ENCODE peak calls at places on chromosomes 12 and 14, in four cellular contexts. One of them, this sample, is unnamed.

GRCh38 chr12:116381744-116382455 is 104.4 kb upstream of the MED13L start:
- ATAC-seq in lower lobe of right lung: peak; percentile 9
- ATAC-seq in psoas muscle: no peak
- ATAC-seq in HepG2: no peak
- ATAC-seq in this sample: no peak

GRCh38 chr12:93136243-93137015 is 207.3 kb upstream of the EEA1 start:
- ATAC-seq in lower lobe of right lung: no peak
- ATAC-seq in psoas muscle: no peak
- ATAC-seq in HepG2: no peak
- ATAC-seq in this sample: no peak

GRCh38 chr14:99342204-99342603 is 70.2 kb upstream of the BCL11B start:
- ATAC-seq in lower lobe of right lung: no peak
- ATAC-seq in psoas muscle: no peak
- ATAC-seq in HepG2: no peak
- ATAC-seq in this sample: no peak

GRCh38 chr12:28998662-28999120 is 150.4 kb upstream of the FAR2 start:
- ATAC-seq in lower lobe of right lung: no peak
- ATAC-seq in psoas muscle: no peak
- ATAC-seq in HepG2: peak; percentile 68
- ATAC-seq in this sample: no peak

GRCh38 chr12:104064842-104065441 is 611 bp downstream of the HCFC2 start:
- ATAC-seq in lower lobe of right lung: peak; percentile 42
- ATAC-seq in psoas muscle: peak; percentile 39
- ATAC-seq in HepG2: peak; percentile 67
- ATAC-seq in this sample: no peak

GRCh38 chr14:88515499-88516221 is 39.1 kb downstream of the PTPN21 start:
- ATAC-seq in lower lobe of right lung: no peak
- ATAC-seq in psoas muscle: no peak
- ATAC-seq in HepG2: peak; percentile 82
- ATAC-seq in this sample: no peak

GRCh38 chr12:102569803-102570202 is 89.4 kb upstream of the IGF1 start:
- ATAC-seq in lower lobe of right lung: no peak
- ATAC-seq in psoas muscle: no peak
- ATAC-seq in HepG2: no peak
- ATAC-seq in this sample: no peak

GRCh38 chr12:106321139-106321850 is 18.8 kb downstream of the TCP11L2 start:
- ATAC-seq in lower lobe of right lung: no peak
- ATAC-seq in psoas muscle: peak; percentile 74
- ATAC-seq in HepG2: no peak
- ATAC-seq in this sample: peak; percentile 63

GRCh38 chr14:51246032-51246431 is 6.0 kb downstream of the TMX1 start:
- ATAC-seq in lower lobe of right lung: no peak
- ATAC-seq in psoas muscle: no peak
- ATAC-seq in HepG2: no peak
- ATAC-seq in this sample: no peak

GRCh38 chr12:29026419-29026818 is 122.7 kb upstream of the FAR2 start:
- ATAC-seq in lower lobe of right lung: no peak
- ATAC-seq in psoas muscle: no peak
- ATAC-seq in HepG2: no peak
- ATAC-seq in this sample: no peak

GRCh38 chr12:109822951-109823411 is 10.2 kb downstream of the TRPV4 start:
- ATAC-seq in lower lobe of right lung: peak; percentile 16
- ATAC-seq in psoas muscle: peak; percentile 54
- ATAC-seq in HepG2: peak; percentile 88
- ATAC-seq in this sample: no peak

GRCh38 chr12:129549656-129550055 is 354.2 kb downstream of the TMEM132D start:
- ATAC-seq in lower lobe of right lung: no peak
- ATAC-seq in psoas muscle: no peak
- ATAC-seq in HepG2: no peak
- ATAC-seq in this sample: no peak

GRCh38 chr12:12717586-12718381 is 616 bp downstream of the CDKN1B start:
- ATAC-seq in lower lobe of right lung: peak; percentile 45
- ATAC-seq in psoas muscle: peak; percentile 65
- ATAC-seq in HepG2: peak; percentile 45
- ATAC-seq in this sample: no peak

GRCh38 chr12:11801643-11802042 is 152.2 kb downstream of the ETV6 start:
- ATAC-seq in lower lobe of right lung: no peak
- ATAC-seq in psoas muscle: no peak
- ATAC-seq in HepG2: no peak
- ATAC-seq in this sample: no peak

GRCh38 chr14:71013551-71014192 is 106.4 kb downstream of the PCNX1 start:
- ATAC-seq in lower lobe of right lung: no peak
- ATAC-seq in psoas muscle: no peak
- ATAC-seq in HepG2: no peak
- ATAC-seq in this sample: no peak

GRCh38 chr14:75609606-75610476 is 31.4 kb downstream of the FLVCR2 start:
- ATAC-seq in lower lobe of right lung: peak; percentile 73
- ATAC-seq in psoas muscle: peak; percentile 59
- ATAC-seq in HepG2: no peak
- ATAC-seq in this sample: peak; percentile 60

GRCh38 chr12:66279127-66279712 is 23.1 kb upstream of the HELB start:
- ATAC-seq in lower lobe of right lung: no peak
- ATAC-seq in psoas muscle: no peak
- ATAC-seq in HepG2: peak; percentile 85
- ATAC-seq in this sample: no peak

GRCh38 chr12:82034769-82035168 is 275.6 kb upstream of the PPFIA2 start:
- ATAC-seq in lower lobe of right lung: no peak
- ATAC-seq in psoas muscle: no peak
- ATAC-seq in HepG2: no peak
- ATAC-seq in this sample: no peak

GRCh38 chr14:51424041-51424440 is 184.0 kb downstream of the TMX1 start:
- ATAC-seq in lower lobe of right lung: no peak
- ATAC-seq in psoas muscle: no peak
- ATAC-seq in HepG2: no peak
- ATAC-seq in this sample: no peak

GRCh38 chr14:72788255-72788654 is 105.6 kb downstream of the DPF3 start:
- ATAC-seq in lower lobe of right lung: no peak
- ATAC-seq in psoas muscle: no peak
- ATAC-seq in HepG2: no peak
- ATAC-seq in this sample: no peak

GRCh38 chr12:50187084-50187900 is 20.1 kb upstream of the CERS5 start:
- ATAC-seq in lower lobe of right lung: peak; percentile 49
- ATAC-seq in psoas muscle: no peak
- ATAC-seq in HepG2: no peak
- ATAC-seq in this sample: peak; percentile 33

DNA sequence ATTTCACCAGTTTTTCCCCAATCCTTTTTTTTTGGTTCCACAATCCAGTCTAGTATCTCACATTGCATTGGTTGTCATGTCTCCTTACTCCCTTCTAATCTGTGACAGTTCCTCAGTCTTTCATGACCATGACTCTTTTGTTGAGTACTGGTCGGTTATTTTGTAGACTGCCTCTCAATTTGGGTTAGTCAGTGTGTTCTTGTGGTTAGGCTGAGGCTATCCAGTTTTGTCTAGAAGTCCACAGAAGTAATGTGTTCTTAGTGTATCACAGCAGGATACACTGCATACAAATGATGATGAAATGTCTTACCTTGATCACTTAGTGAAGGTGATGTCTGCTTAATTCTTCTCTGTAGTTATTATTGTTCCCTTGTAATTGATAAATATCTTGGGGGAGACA is 24.8 kb downstream of the PELI2 start:
- ATAC-seq in lower lobe of right lung: no peak
- ATAC-seq in psoas muscle: no peak
- ATAC-seq in HepG2: no peak
- ATAC-seq in this sample: no peak
- H3K4me1 ChIP-seq in lower lobe of right lung: no peaks in the 10 kb centered on the region
- H3K4me1 ChIP-seq in psoas muscle: no peaks in the 10 kb centered on the region
- H3K4me1 ChIP-seq in HepG2: no peaks in the 10 kb centered on the region
- H3K4me1 ChIP-seq in this sample: no peaks in the 10 kb centered on the region

GRCh38 chr12:95335948-95336347 is 118.3 kb downstream of the VEZT start:
- ATAC-seq in lower lobe of right lung: no peak
- ATAC-seq in psoas muscle: no peak
- ATAC-seq in HepG2: no peak
- ATAC-seq in this sample: no peak
- H3K4me1 ChIP-seq in lower lobe of right lung: peaks cover 10% of the 10 kb centered on the region
- H3K4me1 ChIP-seq in psoas muscle: peaks cover 5% of the 10 kb centered on the region
- H3K4me1 ChIP-seq in HepG2: peaks cover 58% of the 10 kb centered on the region
- H3K4me1 ChIP-seq in this sample: peaks cover 47% of the 10 kb centered on the region

GRCh38 chr12:54331461-54331860 is 6.5 kb downstream of the COPZ1 start:
- ATAC-seq in lower lobe of right lung: no peak
- ATAC-seq in psoas muscle: no peak
- ATAC-seq in HepG2: no peak
- ATAC-seq in this sample: no peak
- H3K4me1 ChIP-seq in lower lobe of right lung: peaks cover 61% of the 10 kb centered on the region
- H3K4me1 ChIP-seq in psoas muscle: peaks cover 37% of the 10 kb centered on the region
- H3K4me1 ChIP-seq in HepG2: peaks cover 77% of the 10 kb centered on the region
- H3K4me1 ChIP-seq in this sample: peaks cover 20% of the 10 kb centered on the region

DNA sequence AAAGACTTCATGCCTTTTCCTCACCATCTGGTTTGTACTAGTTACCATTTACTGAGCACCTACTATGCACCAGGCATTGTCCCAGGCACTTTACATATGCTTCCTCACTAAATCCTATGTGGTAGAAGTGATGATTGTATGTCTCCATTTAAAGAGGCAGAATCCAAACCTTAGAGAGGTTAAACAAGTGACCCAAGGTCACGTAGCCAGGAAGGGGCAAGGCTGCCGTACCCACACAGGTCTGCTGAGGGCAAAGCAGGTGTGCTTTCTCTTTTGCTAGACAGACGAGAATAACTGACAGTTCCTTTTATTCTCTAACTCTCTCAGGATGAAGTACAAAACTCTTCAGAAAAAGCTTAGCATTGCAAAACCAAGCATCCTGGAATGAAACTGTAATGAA is 235.2 kb upstream of the SRRM4 start:
- ATAC-seq in lower lobe of right lung: no peak
- ATAC-seq in psoas muscle: no peak
- ATAC-seq in HepG2: no peak
- ATAC-seq in this sample: no peak
- H3K4me1 ChIP-seq in lower lobe of right lung: no peaks in the 10 kb centered on the region
- H3K4me1 ChIP-seq in psoas muscle: no peaks in the 10 kb centered on the region
- H3K4me1 ChIP-seq in HepG2: peaks cover 16% of the 10 kb centered on the region
- H3K4me1 ChIP-seq in this sample: no peaks in the 10 kb centered on the region

DNA sequence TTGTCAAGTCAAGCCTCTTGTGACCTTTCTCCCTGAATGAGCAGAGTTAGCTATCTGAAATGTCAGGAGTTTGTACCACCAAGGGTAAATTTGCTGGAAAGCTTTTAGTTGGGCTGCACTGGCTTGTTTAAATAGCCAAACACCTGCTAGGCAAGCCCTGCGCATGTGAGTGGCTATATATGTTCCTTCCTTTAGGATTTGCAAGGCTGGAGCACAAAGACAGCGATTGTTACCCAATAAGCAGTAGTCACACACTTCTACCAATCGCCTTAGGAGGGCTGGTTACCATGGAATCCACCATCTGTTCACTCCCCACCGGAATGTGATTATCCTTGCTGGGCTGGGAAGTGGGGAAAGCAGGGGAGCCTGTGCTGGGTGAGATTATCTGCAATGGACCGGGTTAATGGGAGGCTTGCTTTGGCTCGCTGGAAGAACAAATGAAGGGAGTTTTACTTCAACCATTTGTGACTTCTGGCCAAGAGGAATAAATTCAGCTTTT is 102.5 kb downstream of the FGD4 start:
- ATAC-seq in lower lobe of right lung: peak; percentile 66
- ATAC-seq in psoas muscle: peak; percentile 75
- ATAC-seq in HepG2: peak; percentile 99
- ATAC-seq in this sample: peak; percentile 59
- H3K4me1 ChIP-seq in lower lobe of right lung: peaks cover 61% of the 10 kb centered on the region
- H3K4me1 ChIP-seq in psoas muscle: peaks cover 56% of the 10 kb centered on the region
- H3K4me1 ChIP-seq in HepG2: peaks cover 29% of the 10 kb centered on the region
- H3K4me1 ChIP-seq in this sample: peaks cover 10% of the 10 kb centered on the region